ENCODE peak calls at places on chromosomes 16 and 17, in nine cellular contexts. I, G, D, B, Z, Y, V, H and L are unnamed samples.

GRCh38 chr17:43316522-43317142 is 82.2 kb upstream of the ARL4D start:
- DNase-seq in Z (peak), H (no peak), D (no peak), Y (no peak), G (no peak), V (peak), I (peak), B (no peak), L (peak)

GRCh38 chr17:79843475-79843916 is 4.3 kb upstream of the CBX4 start:
- DNase-seq in I (no peak), G (no peak), Z (no peak), V (no peak), Y (no peak), D (no peak), H (no peak), B (no peak), L (no peak)

GRCh38 chr16:51164167-51164566 is 13.1 kb upstream of the SALL1 start:
- DNase-seq in H (no peak), Z (no peak), B (no peak), I (no peak), Y (peak), G (peak), D (no peak), V (peak), L (no peak)

GRCh38 chr16:9046667-9047055 is 44.8 kb upstream of the HAPSTR1 start:
- DNase-seq in Z (no peak), H (no peak), V (no peak), I (no peak), B (no peak), D (no peak), Y (no peak), G (no peak), L (no peak)

GRCh38 chr16:47057631-47057996 is 84.1 kb upstream of the DNAJA2 start:
- DNase-seq in H (no peak), G (no peak), I (no peak), Z (no peak), Y (no peak), V (no peak), D (no peak), B (no peak), L (no peak)

GRCh38 chr16:4814542-4815173 is 12.2 kb upstream of the ROGDI start:
- DNase-seq in Y (no peak), D (no peak), I (no peak), G (no peak), V (no peak), Z (no peak), B (no peak), H (no peak), L (no peak)

GRCh38 chr17:50697663-50698272 is 9.9 kb downstream of the ANKRD40 start:
- DNase-seq in G (no peak), V (no peak), I (no peak), B (no peak), H (no peak), Z (no peak), D (no peak), Y (no peak), L (no peak)

GRCh38 chr16:49651980-49652379 is 203.9 kb downstream of the ZNF423 start:
- DNase-seq in Z (no peak), I (no peak), V (no peak), G (no peak), H (no peak), Y (no peak), B (no peak), D (no peak), L (no peak)

GRCh38 chr16:73299349-73299748 is 251.4 kb upstream of the ZFHX3 start:
- DNase-seq in B (no peak), D (no peak), V (no peak), I (no peak), H (no peak), G (no peak), Y (no peak), Z (no peak), L (no peak)

GRCh38 chr17:58527306-58527705 is 12.9 kb upstream of the MTMR4 start:
- DNase-seq in I (peak), D (no peak), Y (no peak), H (no peak), Z (no peak), B (no peak), G (no peak), V (no peak), L (peak)

GRCh38 chr16:61677776-61678175 is 358.5 kb downstream of the CDH8 start:
- DNase-seq in H (no peak), G (no peak), D (no peak), Y (no peak), V (no peak), I (no peak), Z (no peak), B (no peak), L (no peak)

GRCh38 chr16:73122604-73123386 is 74.9 kb upstream of the ZFHX3 start:
- DNase-seq in G (peak), V (no peak), Z (peak), D (peak), B (no peak), I (no peak), Y (no peak), H (no peak), L (peak)

GRCh38 chr16:64238576-64238975 is 883.3 kb downstream of the CDH11 start:
- DNase-seq in B (peak), Z (no peak), D (no peak), G (no peak), V (peak), Y (no peak), H (no peak), I (no peak), L (no peak)

GRCh38 chr17:82863941-82864720 is 24.3 kb upstream of the ZNF750 start:
- DNase-seq in V (peak), H (peak), Z (peak), B (no peak), G (peak), D (peak), I (peak), Y (no peak), L (peak)

GRCh38 chr16:80739523-80739922 is 64.9 kb downstream of the CDYL2 start:
- DNase-seq in V (no peak), D (no peak), Y (no peak), B (no peak), G (no peak), H (no peak), I (no peak), Z (no peak), L (no peak)

GRCh38 chr17:20234266-20234665 is 225.1 kb downstream of the SPECC1 start:
- DNase-seq in B (no peak), I (no peak), D (no peak), G (no peak), H (no peak), Z (no peak), Y (no peak), V (no peak), L (peak)

GRCh38 chr16:63201851-63202250 is 1165.6 kb upstream of the CDH8 start:
- DNase-seq in B (no peak), G (no peak), Y (no peak), I (no peak), D (no peak), V (no peak), Z (no peak), H (no peak), L (no peak)

GRCh38 chr17:79888811-79889634 is 49.8 kb upstream of the CBX4 start:
- DNase-seq in Z (no peak), B (no peak), G (no peak), I (no peak), D (no peak), Y (no peak), H (peak), V (no peak), L (no peak)

GRCh38 chr17:17693253-17693954 is 12.1 kb downstream of the RAI1 start:
- DNase-seq in B (peak), G (no peak), H (no peak), I (no peak), D (peak), Z (peak), V (no peak), Y (no peak), L (no peak)

GRCh38 chr17:73099504-73099903 is 7.0 kb upstream of the SLC39A11 start:
- DNase-seq in B (no peak), Y (no peak), G (no peak), V (no peak), H (no peak), Z (peak), D (no peak), I (no peak), L (no peak)

GRCh38 chr17:72151565-72152391 is 31.0 kb downstream of the SOX9 start:
- DNase-seq in I (no peak), B (peak), V (no peak), Y (no peak), Z (no peak), H (no peak), G (peak), D (peak), L (no peak)

GRCh38 chr17:64326420-64327054 is 63.5 kb upstream of the TEX2 start:
- DNase-seq in Y (peak), H (no peak), G (no peak), D (peak), Z (peak), I (no peak), V (no peak), B (peak), L (peak)

GRCh38 chr17:46818929-46819859 is 702 bp upstream of the WNT3 start:
- DNase-seq in V (no peak), Y (no peak), Z (no peak), H (peak), I (no peak), B (no peak), D (no peak), G (no peak), L (no peak)

GRCh38 chr17:75065562-75066151 is 18.6 kb downstream of the KCTD2 start:
- DNase-seq in H (peak), B (no peak), D (no peak), G (no peak), Z (no peak), V (peak), Y (no peak), I (no peak), L (peak)

GRCh38 chr16:79334127-79334526 is 266.4 kb downstream of the MAF start:
- DNase-seq in D (no peak), H (no peak), B (no peak), Y (no peak), G (no peak), V (no peak), I (peak), Z (no peak), L (no peak)

GRCh38 chr17:7501729-7502128 is 17.6 kb downstream of the POLR2A start:
- DNase-seq in Z (no peak), V (no peak), G (no peak), D (no peak), B (no peak), H (no peak), Y (no peak), I (no peak), L (no peak)

GRCh38 chr17:7503521-7503920 is 19.4 kb downstream of the POLR2A start:
- DNase-seq in Y (no peak), D (no peak), G (no peak), B (no peak), I (no peak), V (no peak), Z (no peak), H (no peak), L (no peak)

GRCh38 chr17:7499161-7499560 is 15.0 kb downstream of the POLR2A start:
- DNase-seq in B (no peak), I (no peak), V (no peak), D (no peak), H (no peak), G (no peak), Y (no peak), Z (no peak), L (no peak)

GRCh38 chr17:7502171-7502847 is 18.1 kb downstream of the POLR2A start:
- DNase-seq in G (no peak), Z (no peak), Y (no peak), V (no peak), B (no peak), H (no peak), D (no peak), I (no peak), L (no peak)

DNA sequence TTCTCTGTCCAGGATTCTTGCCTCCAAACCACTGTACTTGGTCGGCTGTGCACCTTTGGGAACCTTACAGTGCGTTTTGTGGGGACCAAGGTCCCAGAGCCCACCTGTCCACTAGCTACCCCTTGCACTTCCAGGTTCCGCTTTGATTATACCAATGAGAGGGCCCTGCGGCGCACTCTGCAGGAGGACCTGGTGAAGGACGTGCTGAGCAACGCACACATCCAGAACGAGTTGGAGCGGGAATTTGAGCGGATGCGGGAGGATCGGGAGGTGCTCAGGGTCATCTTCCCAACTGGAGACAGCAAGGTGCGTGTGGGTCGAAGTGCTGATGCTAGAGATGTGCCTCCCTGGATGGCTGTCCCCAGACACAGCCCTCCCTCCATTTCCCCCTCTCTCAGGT is 18.8 kb downstream of the POLR2A start:
- DNase-seq in H (no peak), D (no peak), G (no peak), Z (no peak), V (no peak), B (no peak), Y (no peak), I (no peak), L (no peak)
- TF ChIP-seq CTCF in H (peak), D (no peak), G (peak), Z (no peak), V (peak), B (peak), Y (peak), I (peak), L (peak)

DNA sequence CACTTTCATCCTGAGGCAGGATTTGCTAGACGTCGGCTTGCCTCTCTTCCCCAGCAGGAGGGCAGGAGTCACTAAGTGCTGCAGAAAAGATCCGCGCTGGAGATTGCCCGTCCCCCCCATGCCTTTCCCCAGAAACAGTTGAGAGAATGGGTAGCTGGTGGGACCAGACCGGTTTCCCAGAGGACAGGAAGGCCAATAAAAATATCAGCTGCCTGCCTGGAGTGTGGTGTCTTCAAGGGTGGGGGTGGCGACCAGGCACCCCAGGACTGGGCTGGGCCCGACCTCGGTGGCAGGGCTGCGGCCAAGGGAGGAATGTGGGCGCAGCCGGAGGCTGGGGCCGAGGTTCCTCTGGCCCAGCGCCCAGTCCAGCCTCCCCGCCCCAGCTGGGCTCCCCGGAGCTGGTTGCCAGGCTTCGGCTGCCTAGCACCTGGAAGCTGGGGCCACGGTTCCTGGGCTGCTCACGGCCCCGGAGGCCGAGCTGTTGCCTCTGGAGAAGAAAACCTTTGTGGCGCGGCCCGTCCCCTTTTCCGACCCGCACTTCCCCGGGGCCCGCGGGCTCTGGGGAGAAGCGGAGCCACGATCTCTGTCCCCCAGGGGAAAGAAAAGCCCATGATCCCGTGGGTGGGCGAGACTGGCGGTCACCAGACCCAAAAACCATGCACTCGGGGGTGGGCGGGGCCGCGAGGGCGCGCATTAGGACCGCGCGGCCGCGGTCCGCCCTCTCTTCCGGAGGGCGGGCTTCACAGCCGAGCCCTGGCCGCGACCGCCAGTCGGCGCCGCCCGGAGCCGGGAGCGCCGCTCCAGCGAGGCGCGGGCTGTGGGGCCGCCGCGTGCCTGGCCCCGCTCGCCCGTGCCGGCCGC is at the start of gene TRAF4:
- DNase-seq in V (peak), I (peak), Z (peak), H (peak), B (peak), Y (no peak), D (peak), G (peak), L (peak)
- TF ChIP-seq CTCF in V (no peak), I (no peak), Z (no peak), H (peak), B (peak), Y (no peak), D (no peak), G (peak), L (no peak)

GRCh38 chr17:65456368-65457151 is 104.9 kb downstream of the AXIN2 start:
- DNase-seq in H (no peak), V (no peak), Z (no peak), B (no peak), G (no peak), D (no peak), I (no peak), Y (no peak), L (no peak)
- TF ChIP-seq CTCF in H (no peak), V (no peak), Z (no peak), B (no peak), G (no peak), D (no peak), I (no peak), Y (no peak), L (no peak)

GRCh38 chr17:309361-309888 is 43.2 kb downstream of the RPH3AL start:
- DNase-seq in G (no peak), Y (no peak), V (no peak), D (no peak), B (no peak), Z (peak), I (peak), H (no peak), L (peak)
- TF ChIP-seq CTCF in G (peak), Y (peak), V (peak), D (peak), B (no peak), Z (peak), I (peak), H (no peak), L (peak)

GRCh38 chr16:13931845-13932244 is 11.9 kb downstream of the ERCC4 start:
- DNase-seq in Y (no peak), V (no peak), Z (no peak), G (no peak), H (no peak), B (no peak), D (no peak), I (no peak), L (no peak)

GRCh38 chr16:13938480-13938879 is 18.5 kb downstream of the ERCC4 start:
- DNase-seq in Z (no peak), Y (no peak), G (no peak), H (no peak), I (no peak), V (no peak), B (no peak), D (no peak), L (no peak)

GRCh38 chr16:13937411-13937810 is 17.5 kb downstream of the ERCC4 start:
- DNase-seq in G (no peak), B (no peak), H (no peak), D (no peak), V (no peak), Z (no peak), Y (no peak), I (no peak), L (no peak)

GRCh38 chr16:13936596-13937081 is 16.7 kb downstream of the ERCC4 start:
- DNase-seq in B (peak), Z (peak), G (peak), D (peak), Y (no peak), I (no peak), V (peak), H (no peak), L (no peak)

GRCh38 chr16:13935408-13935807 is 15.5 kb downstream of the ERCC4 start:
- DNase-seq in V (no peak), D (no peak), B (no peak), G (no peak), H (no peak), Z (no peak), Y (no peak), I (peak), L (no peak)
- TF ChIP-seq CTCF in V (peak), D (no peak), B (peak), G (peak), H (no peak), Z (peak), Y (peak), I (peak), L (peak)

GRCh38 chr17:40098846-40099626 is 1.4 kb downstream of the NR1D1 start:
- DNase-seq in B (peak), V (peak), I (peak), D (peak), Z (peak), H (peak), G (peak), Y (peak), L (peak)
- TF ChIP-seq CTCF in B (no peak), V (no peak), I (no peak), D (no peak), Z (no peak), H (no peak), G (no peak), Y (no peak), L (no peak)

GRCh38 chr16:1859650-1860049 is 12.3 kb downstream of the MEIOB start:
- DNase-seq in D (peak), Y (no peak), V (no peak), B (no peak), I (no peak), H (no peak), Z (no peak), G (no peak), L (no peak)

GRCh38 chr16:1861730-1862129 is 10.2 kb downstream of the MEIOB start:
- DNase-seq in H (no peak), Z (no peak), D (no peak), G (no peak), V (no peak), B (no peak), Y (no peak), I (no peak), L (no peak)

GRCh38 chr16:1862394-1862793 is 9.6 kb downstream of the MEIOB start:
- DNase-seq in D (no peak), I (no peak), Z (no peak), G (no peak), Y (no peak), V (no peak), H (no peak), B (no peak), L (no peak)

GRCh38 chr16:1865902-1866690 is 5.9 kb downstream of the MEIOB start:
- DNase-seq in H (no peak), D (no peak), V (no peak), I (no peak), Z (no peak), B (no peak), Y (no peak), G (no peak), L (no peak)

GRCh38 chr16:1863681-1864460 is 8.1 kb downstream of the MEIOB start:
- DNase-seq in I (peak), V (peak), B (no peak), H (no peak), Y (no peak), Z (no peak), G (peak), D (no peak), L (peak)
- TF ChIP-seq CTCF in I (peak), V (peak), B (peak), H (peak), Y (peak), Z (no peak), G (peak), D (peak), L (peak)

DNA sequence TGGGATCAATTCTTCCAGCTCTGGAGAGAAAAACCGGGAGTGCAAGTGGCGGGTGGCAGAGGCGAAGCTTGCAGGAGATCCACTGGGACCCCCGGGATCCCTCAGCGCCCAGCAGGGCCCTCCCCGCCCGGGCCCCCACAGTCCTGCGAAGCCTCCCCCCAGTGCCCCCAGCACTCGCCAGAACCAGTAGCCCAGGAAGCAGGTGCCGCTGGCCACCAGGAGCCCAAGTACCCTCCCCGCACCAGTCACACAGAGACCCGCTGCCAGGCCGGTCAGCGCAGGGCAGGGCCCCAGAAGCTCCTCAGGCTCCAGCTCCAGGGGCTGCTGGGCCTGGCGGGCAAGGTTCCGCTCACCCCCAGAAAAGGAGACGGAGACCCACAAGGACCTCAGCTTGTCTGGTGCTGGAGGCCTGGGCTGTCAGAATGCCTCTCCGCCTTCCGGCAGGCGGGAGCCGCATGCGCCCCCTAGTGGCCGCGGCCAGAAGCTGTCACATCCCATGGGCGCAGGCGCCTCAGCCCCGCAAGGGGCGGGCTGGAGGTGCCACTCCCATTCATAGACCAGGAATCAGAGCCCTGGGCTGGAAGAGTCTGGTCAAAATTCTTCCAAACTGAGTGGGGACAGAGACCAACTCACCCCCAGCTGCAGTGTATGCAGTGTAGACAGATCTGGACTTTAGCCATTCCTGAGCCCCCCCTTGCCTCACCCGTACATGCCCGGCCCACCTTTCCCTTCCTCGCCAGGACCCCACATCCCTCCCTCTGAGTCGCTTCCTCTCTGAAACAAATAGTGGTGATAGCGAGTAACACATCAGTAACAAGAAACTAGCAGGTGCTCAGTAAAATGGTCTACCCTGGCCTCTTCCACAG is 1002.3 kb downstream of the KCNJ18 start:
- DNase-seq in Y (no peak), B (no peak), I (no peak), V (no peak), H (no peak), D (no peak), Z (no peak), G (no peak), L (no peak)
- TF ChIP-seq CTCF in Y (no peak), B (no peak), I (peak), V (peak), H (no peak), D (no peak), Z (no peak), G (peak), L (peak)